ENCODE peak calls at places on chromosomes 3 and 15, in nine cellular contexts. One of them, this sample, is unnamed.

GRCh38 chr3:196603683-196604082 is 35.2 kb downstream of the FBXO45 start:
- DNase-seq in effector CD4-positive, alpha-beta T cell: no peak
- DNase-seq in Caki2: no peak
- DNase-seq in NK-92 treated with Interleukin-12 subunit alpha and Interleukin-12 subunit beta, amount 100 ng/mL, for 24 hours: no peak
- DNase-seq in CD8-positive, alpha-beta T cell: no peak
- DNase-seq in stimulated activated CD8-positive, alpha-beta memory T cell treated with anti-CD3 and anti-CD28 coated beads, Interleukin-7, amount 100 ng/mL, for 48 hours: no peak
- DNase-seq in hypothalamus: no peak
- DNase-seq in posterior vena cava: no peak
- DNase-seq in T-helper 17 cell: no peak
- DNase-seq in this sample: no peak

GRCh38 chr3:26260073-26260623 is 362.4 kb upstream of the LRRC3B start:
- DNase-seq in effector CD4-positive, alpha-beta T cell: no peak
- DNase-seq in Caki2: no peak
- DNase-seq in NK-92 treated with Interleukin-12 subunit alpha and Interleukin-12 subunit beta, amount 100 ng/mL, for 24 hours: no peak
- DNase-seq in CD8-positive, alpha-beta T cell: no peak
- DNase-seq in stimulated activated CD8-positive, alpha-beta memory T cell treated with anti-CD3 and anti-CD28 coated beads, Interleukin-7, amount 100 ng/mL, for 48 hours: no peak
- DNase-seq in hypothalamus: no peak
- DNase-seq in posterior vena cava: no peak
- DNase-seq in T-helper 17 cell: no peak
- DNase-seq in this sample: no peak

GRCh38 chr15:57635300-57635944 is 43.7 kb downstream of the MYZAP start:
- DNase-seq in effector CD4-positive, alpha-beta T cell: no peak
- DNase-seq in Caki2: no peak
- DNase-seq in NK-92 treated with Interleukin-12 subunit alpha and Interleukin-12 subunit beta, amount 100 ng/mL, for 24 hours: no peak
- DNase-seq in CD8-positive, alpha-beta T cell: no peak
- DNase-seq in stimulated activated CD8-positive, alpha-beta memory T cell treated with anti-CD3 and anti-CD28 coated beads, Interleukin-7, amount 100 ng/mL, for 48 hours: no peak
- DNase-seq in hypothalamus: no peak
- DNase-seq in posterior vena cava: no peak
- DNase-seq in T-helper 17 cell: no peak
- DNase-seq in this sample: no peak

GRCh38 chr3:24588568-24588967 is 93.9 kb upstream of the THRB start:
- DNase-seq in effector CD4-positive, alpha-beta T cell: no peak
- DNase-seq in Caki2: no peak
- DNase-seq in NK-92 treated with Interleukin-12 subunit alpha and Interleukin-12 subunit beta, amount 100 ng/mL, for 24 hours: no peak
- DNase-seq in CD8-positive, alpha-beta T cell: no peak
- DNase-seq in stimulated activated CD8-positive, alpha-beta memory T cell treated with anti-CD3 and anti-CD28 coated beads, Interleukin-7, amount 100 ng/mL, for 48 hours: no peak
- DNase-seq in hypothalamus: no peak
- DNase-seq in posterior vena cava: no peak
- DNase-seq in T-helper 17 cell: no peak
- DNase-seq in this sample: no peak

GRCh38 chr3:126969586-126969985 is 13.3 kb upstream of the PLXNA1 start:
- DNase-seq in effector CD4-positive, alpha-beta T cell: no peak
- DNase-seq in Caki2: peak; percentile 21
- DNase-seq in NK-92 treated with Interleukin-12 subunit alpha and Interleukin-12 subunit beta, amount 100 ng/mL, for 24 hours: no peak
- DNase-seq in CD8-positive, alpha-beta T cell: no peak
- DNase-seq in stimulated activated CD8-positive, alpha-beta memory T cell treated with anti-CD3 and anti-CD28 coated beads, Interleukin-7, amount 100 ng/mL, for 48 hours: no peak
- DNase-seq in hypothalamus: no peak
- DNase-seq in posterior vena cava: no peak
- DNase-seq in T-helper 17 cell: no peak
- DNase-seq in this sample: no peak

GRCh38 chr3:111829023-111829422 is 30.0 kb upstream of the PHLDB2 start:
- DNase-seq in effector CD4-positive, alpha-beta T cell: no peak
- DNase-seq in Caki2: no peak
- DNase-seq in NK-92 treated with Interleukin-12 subunit alpha and Interleukin-12 subunit beta, amount 100 ng/mL, for 24 hours: no peak
- DNase-seq in CD8-positive, alpha-beta T cell: no peak
- DNase-seq in stimulated activated CD8-positive, alpha-beta memory T cell treated with anti-CD3 and anti-CD28 coated beads, Interleukin-7, amount 100 ng/mL, for 48 hours: no peak
- DNase-seq in hypothalamus: no peak
- DNase-seq in posterior vena cava: no peak
- DNase-seq in T-helper 17 cell: no peak
- DNase-seq in this sample: no peak

GRCh38 chr15:70096975-70097336 is 761 bp downstream of the TLE3 start:
- DNase-seq in effector CD4-positive, alpha-beta T cell: no peak
- DNase-seq in Caki2: no peak
- DNase-seq in NK-92 treated with Interleukin-12 subunit alpha and Interleukin-12 subunit beta, amount 100 ng/mL, for 24 hours: no peak
- DNase-seq in CD8-positive, alpha-beta T cell: no peak
- DNase-seq in stimulated activated CD8-positive, alpha-beta memory T cell treated with anti-CD3 and anti-CD28 coated beads, Interleukin-7, amount 100 ng/mL, for 48 hours: no peak
- DNase-seq in hypothalamus: no peak
- DNase-seq in posterior vena cava: no peak
- DNase-seq in T-helper 17 cell: no peak
- DNase-seq in this sample: no peak

GRCh38 chr3:82940124-82940523 is 1178.7 kb upstream of the GBE1 start:
- DNase-seq in effector CD4-positive, alpha-beta T cell: no peak
- DNase-seq in Caki2: no peak
- DNase-seq in NK-92 treated with Interleukin-12 subunit alpha and Interleukin-12 subunit beta, amount 100 ng/mL, for 24 hours: no peak
- DNase-seq in CD8-positive, alpha-beta T cell: no peak
- DNase-seq in stimulated activated CD8-positive, alpha-beta memory T cell treated with anti-CD3 and anti-CD28 coated beads, Interleukin-7, amount 100 ng/mL, for 48 hours: no peak
- DNase-seq in hypothalamus: no peak
- DNase-seq in posterior vena cava: peak; percentile 56
- DNase-seq in T-helper 17 cell: no peak
- DNase-seq in this sample: no peak

GRCh38 chr3:126463521-126463920 is 12.2 kb downstream of the ZXDC start:
- DNase-seq in effector CD4-positive, alpha-beta T cell: no peak
- DNase-seq in Caki2: no peak
- DNase-seq in NK-92 treated with Interleukin-12 subunit alpha and Interleukin-12 subunit beta, amount 100 ng/mL, for 24 hours: no peak
- DNase-seq in CD8-positive, alpha-beta T cell: no peak
- DNase-seq in stimulated activated CD8-positive, alpha-beta memory T cell treated with anti-CD3 and anti-CD28 coated beads, Interleukin-7, amount 100 ng/mL, for 48 hours: no peak
- DNase-seq in hypothalamus: no peak
- DNase-seq in posterior vena cava: peak; percentile 15
- DNase-seq in T-helper 17 cell: no peak
- DNase-seq in this sample: no peak

This sample was measured in AG08395.